ENCODE peak calls at places on chromosomes 3 and 15, in ten cellular contexts. Q, W, K, F, S, D, A, G, E and O are unnamed samples.

GRCh38 chr3:39990532-39990931 is 181.1 kb downstream of the MYRIP start:
- DNase-seq in A (peak), D (peak), S (peak), F (no peak), G (peak), W (peak), E (peak), K (no peak), Q (no peak), O (no peak)

GRCh38 chr3:146020969-146021368 is 140.0 kb downstream of the PLOD2 start:
- DNase-seq in A (no peak), D (no peak), K (no peak), F (no peak), E (no peak), W (no peak), G (no peak), Q (no peak), S (peak), O (no peak)

GRCh38 chr3:123469323-123469995 is 20.6 kb upstream of the ADCY5 start:
- DNase-seq in S (no peak), E (no peak), K (no peak), G (no peak), Q (no peak), F (no peak), A (no peak), D (no peak), W (no peak), O (peak)

GRCh38 chr15:97224191-97224641 is 736.3 kb upstream of the ARRDC4 start:
- DNase-seq in S (no peak), K (no peak), D (no peak), A (no peak), G (no peak), F (no peak), Q (no peak), W (no peak), E (no peak), O (no peak)

GRCh38 chr3:98110191-98110908 is 20.2 kb upstream of the OR5H1 start:
- DNase-seq in W (peak), E (no peak), S (no peak), K (no peak), Q (no peak), G (no peak), F (no peak), D (no peak), A (no peak), O (no peak)

GRCh38 chr3:189701934-189702693 is 70.9 kb downstream of the TP63 start:
- DNase-seq in F (no peak), S (no peak), K (no peak), W (no peak), Q (no peak), D (no peak), G (no peak), A (no peak), E (no peak), O (no peak)

GRCh38 chr15:37100109-37100873 is at the start of gene MEIS2:
- DNase-seq in G (peak), S (peak), W (peak), F (peak), Q (peak), E (peak), K (no peak), D (peak), A (peak), O (no peak)

GRCh38 chr3:35929158-35929557 is 289.8 kb downstream of the ARPP21 start:
- DNase-seq in S (no peak), Q (no peak), F (no peak), K (no peak), A (no peak), E (no peak), G (peak), D (no peak), W (no peak), O (no peak)

GRCh38 chr3:108208831-108209230 is 13.4 kb downstream of the IFT57 start:
- DNase-seq in W (no peak), E (no peak), Q (no peak), G (no peak), F (no peak), A (no peak), D (no peak), K (no peak), S (no peak), O (no peak)

GRCh38 chr3:134312873-134313838 is 61.1 kb downstream of the AMOTL2 start:
- DNase-seq in S (no peak), E (no peak), W (no peak), F (no peak), Q (peak), D (peak), A (peak), G (peak), K (no peak), O (no peak)

GRCh38 chr3:45226206-45226915 is at the start of gene TMEM158:
- DNase-seq in G (no peak), W (peak), Q (peak), D (peak), A (peak), K (peak), E (peak), S (peak), F (peak), O (peak)

GRCh38 chr3:97917813-97918536 is 54.3 kb downstream of the RIOX2 start:
- DNase-seq in E (no peak), A (no peak), Q (no peak), G (no peak), S (no peak), K (no peak), W (no peak), F (no peak), D (no peak), O (no peak)

GRCh38 chr15:92117301-92117731 is 263.8 kb downstream of the SLCO3A1 start:
- DNase-seq in K (no peak), D (no peak), A (no peak), W (no peak), E (no peak), G (no peak), Q (no peak), F (no peak), S (no peak), O (no peak)

GRCh38 chr3:66709464-66710058 is 208.7 kb upstream of the LRIG1 start:
- DNase-seq in D (no peak), A (no peak), W (no peak), F (no peak), E (no peak), K (no peak), Q (no peak), S (no peak), G (no peak), O (no peak)

GRCh38 chr3:20057612-20058180 is 17.4 kb downstream of the KAT2B start:
- DNase-seq in A (no peak), Q (no peak), G (no peak), E (no peak), K (no peak), F (no peak), W (no peak), S (no peak), D (no peak), O (no peak)

GRCh38 chr3:122301063-122301462 is 24.0 kb upstream of the CSTA start:
- DNase-seq in W (no peak), D (no peak), K (no peak), E (no peak), Q (no peak), G (no peak), A (no peak), F (no peak), S (peak), O (no peak)

GRCh38 chr3:38829404-38829803 is 13.4 kb upstream of the SCN10A start:
- DNase-seq in E (no peak), K (no peak), F (no peak), Q (no peak), A (no peak), W (peak), G (peak), S (peak), D (no peak), O (no peak)

GRCh38 chr3:141539441-141540187 is 52.8 kb downstream of the RASA2 start:
- DNase-seq in F (no peak), S (no peak), W (no peak), A (no peak), K (no peak), D (no peak), G (no peak), Q (no peak), E (no peak), O (no peak)

GRCh38 chr15:66617137-66618090 is 51.6 kb upstream of the LCTL start:
- DNase-seq in F (no peak), G (peak), E (no peak), D (peak), S (peak), W (peak), A (no peak), Q (no peak), K (no peak), O (peak)

GRCh38 chr15:100902436-100903190 is 16.5 kb upstream of the LRRK1 start:
- DNase-seq in W (no peak), S (peak), K (no peak), G (peak), Q (peak), D (no peak), E (no peak), F (no peak), A (no peak), O (no peak)